ENCODE peak calls at places on chromosomes 16 and 17, in five cellular contexts. One of them, this sample, is unnamed.

GRCh38 chr16:24525970-24526559 is 13.3 kb upstream of the RBBP6 start:
- DNase-seq in neural progenitor cell: no peak
- DNase-seq in RWPE1: peak; percentile 87
- DNase-seq in heart right ventricle: no peak
- DNase-seq in adrenal gland: peak; percentile 78
- DNase-seq in this sample: peak; percentile 50

GRCh38 chr17:47687328-47687690 is 6.7 kb upstream of the TBKBP1 start:
- DNase-seq in neural progenitor cell: no peak
- DNase-seq in RWPE1: no peak
- DNase-seq in heart right ventricle: no peak
- DNase-seq in adrenal gland: no peak
- DNase-seq in this sample: no peak

GRCh38 chr17:19510903-19511302 is 22.8 kb upstream of the SLC47A1 start:
- DNase-seq in neural progenitor cell: no peak
- DNase-seq in RWPE1: no peak
- DNase-seq in heart right ventricle: no peak
- DNase-seq in adrenal gland: no peak
- DNase-seq in this sample: no peak

GRCh38 chr17:73740370-73740769 is 96.1 kb upstream of the SDK2 start:
- DNase-seq in neural progenitor cell: no peak
- DNase-seq in RWPE1: no peak
- DNase-seq in heart right ventricle: no peak
- DNase-seq in adrenal gland: no peak
- DNase-seq in this sample: no peak

GRCh38 chr17:71983828-71984227 is 137.0 kb upstream of the SOX9 start:
- DNase-seq in neural progenitor cell: no peak
- DNase-seq in RWPE1: no peak
- DNase-seq in heart right ventricle: no peak
- DNase-seq in adrenal gland: no peak
- DNase-seq in this sample: no peak

GRCh38 chr17:42142371-42142896 is 12.4 kb downstream of the RAB5C start:
- DNase-seq in neural progenitor cell: peak; percentile 48
- DNase-seq in RWPE1: no peak
- DNase-seq in heart right ventricle: no peak
- DNase-seq in adrenal gland: no peak
- DNase-seq in this sample: no peak

GRCh38 chr16:29662000-29662728 is 883 bp upstream of the SPN start:
- DNase-seq in neural progenitor cell: no peak
- DNase-seq in RWPE1: no peak
- DNase-seq in heart right ventricle: no peak
- DNase-seq in adrenal gland: no peak
- DNase-seq in this sample: no peak

GRCh38 chr17:82864721-82865240 is 25.0 kb upstream of the ZNF750 start:
- DNase-seq in neural progenitor cell: no peak
- DNase-seq in RWPE1: no peak
- DNase-seq in heart right ventricle: no peak
- DNase-seq in adrenal gland: no peak
- DNase-seq in this sample: no peak

GRCh38 chr16:51538707-51539604 is 387.9 kb upstream of the SALL1 start:
- DNase-seq in neural progenitor cell: peak; percentile 36
- DNase-seq in RWPE1: peak; percentile 86
- DNase-seq in heart right ventricle: no peak
- DNase-seq in adrenal gland: peak; percentile 16
- DNase-seq in this sample: peak; percentile 66

GRCh38 chr17:43350888-43351361 is 47.9 kb upstream of the ARL4D start:
- DNase-seq in neural progenitor cell: no peak
- DNase-seq in RWPE1: no peak
- DNase-seq in heart right ventricle: no peak
- DNase-seq in adrenal gland: no peak
- DNase-seq in this sample: no peak

GRCh38 chr16:53156516-53156915 is 101.7 kb downstream of the CHD9 start:
- DNase-seq in neural progenitor cell: no peak
- DNase-seq in RWPE1: no peak
- DNase-seq in heart right ventricle: no peak
- DNase-seq in adrenal gland: no peak
- DNase-seq in this sample: no peak

GRCh38 chr16:85162478-85163277 is 50.4 kb upstream of the CIBAR2 start:
- DNase-seq in neural progenitor cell: no peak
- DNase-seq in RWPE1: no peak
- DNase-seq in heart right ventricle: peak; percentile 49
- DNase-seq in adrenal gland: peak; percentile 75
- DNase-seq in this sample: no peak

GRCh38 chr17:41520821-41521521 is 2.3 kb upstream of the KRT15 start:
- DNase-seq in neural progenitor cell: no peak
- DNase-seq in RWPE1: peak; percentile 44
- DNase-seq in heart right ventricle: no peak
- DNase-seq in adrenal gland: no peak
- DNase-seq in this sample: no peak

GRCh38 chr16:53212899-53213235 is 158.1 kb downstream of the CHD9 start:
- DNase-seq in neural progenitor cell: no peak
- DNase-seq in RWPE1: no peak
- DNase-seq in heart right ventricle: no peak
- DNase-seq in adrenal gland: no peak
- DNase-seq in this sample: no peak

GRCh38 chr17:83076930-83077329 is 2.5 kb upstream of the METRNL start:
- DNase-seq in neural progenitor cell: no peak
- DNase-seq in RWPE1: no peak
- DNase-seq in heart right ventricle: no peak
- DNase-seq in adrenal gland: no peak
- DNase-seq in this sample: no peak

GRCh38 chr16:76955629-76956028 is 235.4 kb upstream of the MON1B start:
- DNase-seq in neural progenitor cell: no peak
- DNase-seq in RWPE1: peak; percentile 35
- DNase-seq in heart right ventricle: no peak
- DNase-seq in adrenal gland: no peak
- DNase-seq in this sample: no peak

GRCh38 chr17:81722184-81723120 is 10.4 kb downstream of the SLC25A10 start:
- DNase-seq in neural progenitor cell: no peak
- DNase-seq in RWPE1: no peak
- DNase-seq in heart right ventricle: peak; percentile 47
- DNase-seq in adrenal gland: peak; percentile 78
- DNase-seq in this sample: no peak

GRCh38 chr17:54527941-54528340 is 372.7 kb upstream of the TOM1L1 start:
- DNase-seq in neural progenitor cell: no peak
- DNase-seq in RWPE1: no peak
- DNase-seq in heart right ventricle: no peak
- DNase-seq in adrenal gland: no peak
- DNase-seq in this sample: no peak

GRCh38 chr17:17055286-17056166 is 13.3 kb downstream of the MPRIP start:
- DNase-seq in neural progenitor cell: no peak
- DNase-seq in RWPE1: no peak
- DNase-seq in heart right ventricle: peak; percentile 55
- DNase-seq in adrenal gland: peak; percentile 24
- DNase-seq in this sample: no peak
- H3K27ac ChIP-seq in neural progenitor cell: no peak overlapping the region
- H3K27ac ChIP-seq in RWPE1: peak overlapping the region; percentile 65
- H3K27ac ChIP-seq in heart right ventricle: peak overlapping the region; percentile 85
- H3K27ac ChIP-seq in adrenal gland: no peak overlapping the region
- H3K27ac ChIP-seq in this sample: peak overlapping the region; percentile 71

DNA sequence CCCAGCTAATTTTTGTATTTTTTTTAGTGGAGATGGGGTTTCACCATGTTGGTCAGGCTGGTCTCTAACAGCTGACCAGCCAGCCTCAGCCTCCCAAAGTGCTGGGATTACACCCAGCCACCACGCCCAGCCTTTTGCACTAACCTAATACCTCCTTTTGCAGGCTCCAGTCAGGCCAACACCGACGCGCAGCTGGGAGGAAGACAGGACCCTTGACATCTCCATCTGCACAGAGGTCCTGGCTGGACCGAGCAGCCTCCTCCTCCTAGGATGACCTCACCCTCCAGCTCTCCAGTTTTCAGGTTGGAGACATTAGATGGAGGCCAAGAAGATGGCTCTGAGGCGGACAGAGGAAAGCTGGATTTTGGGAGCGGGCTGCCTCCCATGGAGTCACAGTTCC is 2.0 kb downstream of the TRPV2 start:
- DNase-seq in neural progenitor cell: no peak
- DNase-seq in RWPE1: no peak
- DNase-seq in heart right ventricle: no peak
- DNase-seq in adrenal gland: no peak
- DNase-seq in this sample: no peak
- H3K27ac ChIP-seq in neural progenitor cell: no peak overlapping the region
- H3K27ac ChIP-seq in RWPE1: no peak overlapping the region
- H3K27ac ChIP-seq in heart right ventricle: peak overlapping the region; percentile 91
- H3K27ac ChIP-seq in adrenal gland: no peak overlapping the region
- H3K27ac ChIP-seq in this sample: no peak overlapping the region

DNA sequence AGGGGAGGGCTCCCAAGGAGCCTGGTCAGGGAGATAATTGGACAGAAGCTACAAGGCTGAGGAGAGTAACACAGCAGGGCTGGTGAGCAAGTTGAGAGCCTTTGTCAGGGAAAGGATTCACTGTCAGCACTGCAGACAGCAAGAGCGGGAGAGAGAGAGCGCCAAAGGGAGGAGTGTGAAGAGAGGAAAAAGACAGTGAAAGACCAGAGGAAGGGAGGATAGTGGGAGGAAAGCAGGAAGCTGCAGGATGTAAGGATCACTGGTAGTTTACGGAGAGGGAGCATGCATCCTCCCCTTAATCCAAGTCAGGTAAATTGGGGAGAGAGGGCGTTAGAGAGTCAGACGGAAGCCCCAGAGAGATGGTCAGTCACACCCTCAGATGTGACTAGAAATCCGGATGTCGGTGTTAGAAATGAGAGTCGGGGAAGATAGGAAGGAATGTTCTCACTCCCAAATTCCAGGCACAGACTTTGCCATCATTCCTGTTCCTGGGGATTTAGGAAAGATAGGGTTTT is 13.8 kb upstream of the SPOP start:
- DNase-seq in neural progenitor cell: no peak
- DNase-seq in RWPE1: no peak
- DNase-seq in heart right ventricle: no peak
- DNase-seq in adrenal gland: no peak
- DNase-seq in this sample: no peak
- H3K27ac ChIP-seq in neural progenitor cell: no peak overlapping the region
- H3K27ac ChIP-seq in RWPE1: no peak overlapping the region
- H3K27ac ChIP-seq in heart right ventricle: peak overlapping the region; percentile 86
- H3K27ac ChIP-seq in adrenal gland: no peak overlapping the region
- H3K27ac ChIP-seq in this sample: no peak overlapping the region

GRCh38 chr16:70687671-70688265 is 1.9 kb upstream of the MTSS2 start:
- DNase-seq in neural progenitor cell: no peak
- DNase-seq in RWPE1: no peak
- DNase-seq in heart right ventricle: no peak
- DNase-seq in adrenal gland: no peak
- DNase-seq in this sample: no peak
- H3K27ac ChIP-seq in neural progenitor cell: no peak overlapping the region
- H3K27ac ChIP-seq in RWPE1: peak overlapping the region; percentile 100
- H3K27ac ChIP-seq in heart right ventricle: peak overlapping the region; percentile 85
- H3K27ac ChIP-seq in adrenal gland: peak overlapping the region; percentile 38
- H3K27ac ChIP-seq in this sample: no peak overlapping the region

This sample was measured in keratinocyte.